ENCODE peak calls at places on chromosomes 12 and 14, in five cellular contexts. V is fibroblast of pulmonary artery, A is kidney, R is tibial artery, G is retinal pigment epithelial cell. P is an unnamed sample.

GRCh38 chr14:95156153-95156764 is 1.1 kb downstream of the DICER1 start:
- DNase-seq in G (no peak), R (no peak), V (peak), A (no peak), P (no peak)

GRCh38 chr14:75371297-75371696 is 56.5 kb upstream of the JDP2 start:
- DNase-seq in V (no peak), A (no peak), G (no peak), R (no peak), P (no peak)

GRCh38 chr14:80678436-80678835 is 263.1 kb downstream of the CEP128 start:
- DNase-seq in R (no peak), G (no peak), A (no peak), V (peak), P (no peak)

GRCh38 chr12:89821901-89822300 is 113.3 kb upstream of the ATP2B1 start:
- DNase-seq in G (no peak), R (no peak), V (no peak), A (no peak), P (no peak)

GRCh38 chr14:51093371-51094281 is 1.3 kb downstream of the TRIM9 start:
- DNase-seq in V (no peak), G (no peak), R (no peak), A (peak), P (no peak)

GRCh38 chr14:72839753-72840390 is 54.0 kb downstream of the DPF3 start:
- DNase-seq in R (no peak), G (no peak), V (no peak), A (no peak), P (no peak)

GRCh38 chr12:75825686-75826085 is 205.9 kb downstream of the PHLDA1 start:
- DNase-seq in R (no peak), V (peak), A (no peak), G (peak), P (peak)

GRCh38 chr14:100072783-100073346 is 7.6 kb downstream of the EVL start:
- DNase-seq in V (no peak), G (no peak), A (no peak), R (no peak), P (no peak)

GRCh38 chr14:51806624-51807023 is 53.8 kb upstream of the GNG2 start:
- DNase-seq in A (no peak), G (no peak), R (no peak), V (no peak), P (no peak)

GRCh38 chr12:103667129-103667528 is 80.1 kb downstream of the STAB2 start:
- DNase-seq in G (no peak), A (no peak), V (no peak), R (no peak), P (no peak)

GRCh38 chr12:78584695-78585094 is 279.9 kb upstream of the SYT1 start:
- DNase-seq in V (peak), G (no peak), R (no peak), A (no peak), P (no peak)

GRCh38 chr12:116975779-116976393 is 65.1 kb downstream of the FBXW8 start:
- DNase-seq in A (no peak), R (no peak), G (no peak), V (no peak), P (no peak)

GRCh38 chr14:96614528-96614927 is 112.3 kb downstream of the PAPOLA start:
- DNase-seq in V (no peak), G (no peak), R (no peak), A (no peak), P (no peak)

GRCh38 chr12:77893918-77894317 is 63.2 kb downstream of the NAV3 start:
- DNase-seq in A (no peak), V (peak), G (no peak), R (no peak), P (peak)

GRCh38 chr14:76917759-76918175 is 91.6 kb downstream of the LRRC74A start:
- DNase-seq in V (no peak), G (no peak), R (peak), A (no peak), P (no peak)

GRCh38 chr14:76918751-76919421 is 92.7 kb downstream of the LRRC74A start:
- DNase-seq in G (peak), A (peak), V (peak), R (peak), P (peak)

GRCh38 chr14:76919431-76919810 is 93.2 kb downstream of the LRRC74A start:
- DNase-seq in A (no peak), R (no peak), G (no peak), V (no peak), P (no peak)

GRCh38 chr14:76917158-76917596 is 91.0 kb downstream of the LRRC74A start:
- DNase-seq in V (peak), G (peak), A (no peak), R (peak), P (no peak)

DNA sequence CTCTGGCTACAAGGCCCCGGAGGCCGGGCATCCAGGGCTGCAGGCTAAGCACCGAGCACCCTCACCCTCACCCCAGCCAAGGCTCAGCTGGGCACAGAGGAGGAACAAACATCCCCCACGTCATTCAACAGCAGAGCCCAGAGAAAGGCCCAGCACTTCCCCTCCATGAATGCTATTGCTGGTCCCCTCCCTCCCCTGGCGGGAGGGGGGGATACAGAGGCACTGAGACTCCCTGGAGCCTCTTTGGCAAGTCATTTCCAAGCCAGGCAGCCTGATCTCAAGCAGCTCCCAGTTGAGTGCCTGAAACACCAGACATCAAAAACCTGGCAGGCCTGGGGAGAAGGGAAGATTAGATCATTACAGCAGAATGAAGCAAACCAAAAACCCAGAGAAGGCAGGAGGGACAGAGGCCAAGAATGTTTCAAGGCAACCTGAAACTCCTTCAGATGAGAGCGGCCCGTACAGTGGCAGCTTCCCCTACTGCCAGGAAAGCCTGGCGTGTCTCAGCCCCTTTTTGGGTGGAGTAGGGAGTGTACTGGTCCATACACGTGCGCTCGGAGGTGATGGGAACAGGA is 92.1 kb downstream of the LRRC74A start:
- DNase-seq in A (peak), V (peak), G (peak), R (peak), P (no peak)
- TF ChIP-seq CTCF in A (no peak), V (no peak), G (peak), R (no peak), P (no peak)

GRCh38 chr12:57435288-57435687 is 704 bp downstream of the INHBC start:
- DNase-seq in V (no peak), R (no peak), A (no peak), G (no peak), P (no peak)
- H3K4me3 ChIP-seq in V (no peak), R (no peak), A (no peak), G (no peak), P (no peak)

GRCh38 chr12:49034287-49034622 is 15.7 kb upstream of the PRKAG1 start:
- DNase-seq in R (no peak), V (no peak), A (peak), G (no peak), P (no peak)
- TF ChIP-seq CTCF in R (no peak), V (no peak), A (no peak), G (no peak), P (no peak)

GRCh38 chr14:54261283-54261682 is 135.5 kb upstream of the CDKN3 start:
- DNase-seq in A (no peak), G (no peak), V (no peak), R (no peak), P (no peak)

DNA sequence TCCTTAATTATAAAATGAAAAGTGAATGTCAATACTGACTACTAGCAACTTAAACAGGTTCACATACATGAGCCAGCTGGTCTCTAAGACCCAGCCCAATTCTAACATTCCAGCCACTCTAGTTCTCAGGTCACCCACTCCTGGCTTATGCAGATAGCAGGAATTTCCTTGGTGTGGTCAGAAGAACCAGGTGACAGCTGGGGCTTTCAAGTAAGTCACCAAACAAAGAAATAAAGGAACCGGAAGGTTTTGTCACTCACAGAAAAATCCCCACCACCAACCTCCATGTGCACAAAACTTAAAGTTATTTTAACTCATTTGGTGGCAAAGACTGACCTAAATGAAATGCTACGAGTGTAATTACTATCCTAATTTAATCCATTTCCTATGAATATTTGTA is 129.6 kb upstream of the CDKN3 start:
- DNase-seq in G (no peak), R (no peak), V (no peak), A (no peak), P (no peak)
- H3K4me3 ChIP-seq in G (no peak), R (no peak), V (no peak), A (no peak), P (no peak)

GRCh38 chr12:19261773-19262172 is 132.2 kb downstream of the PLEKHA5 start:
- DNase-seq in G (no peak), A (no peak), V (no peak), R (no peak), P (peak)

DNA sequence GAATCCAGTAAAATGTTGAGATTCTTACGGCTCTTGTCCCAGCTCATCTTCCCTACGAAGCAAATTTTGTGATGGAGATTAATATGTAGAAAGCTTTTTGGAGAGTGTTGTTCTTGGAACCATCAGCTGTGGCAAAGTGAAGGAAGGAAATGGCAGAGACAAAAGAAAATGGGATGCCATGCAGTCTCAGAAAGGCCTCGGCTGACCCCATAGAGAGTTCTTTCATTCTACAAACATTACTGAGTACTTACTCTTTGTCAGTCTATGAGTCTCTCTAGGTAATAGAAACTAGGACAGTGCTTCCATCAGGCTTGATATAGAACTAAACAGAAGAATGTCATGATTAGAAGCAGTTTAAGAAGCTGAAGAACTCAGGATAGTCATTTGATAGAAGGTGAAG is 134.1 kb downstream of the PLEKHA5 start:
- DNase-seq in G (no peak), V (no peak), A (no peak), R (no peak), P (no peak)
- TF ChIP-seq CTCF in G (no peak), V (no peak), A (no peak), R (no peak), P (no peak)